ENCODE peak calls at places on chromosomes 12 and 14, in four cellular contexts. H is K562, J is A549, C is endothelial cell of umbilical vein. N is an unnamed sample.
A peak's percentile ranks its signal among the peaks of the same experiment; 100 is the strongest.

GRCh38 chr14:100874411-100875091 is 29.0 kb downstream of the RTL1 start:
- DNase-seq in H (no peak), J (no peak), C (no peak), N (no peak)

GRCh38 chr12:106226884-106227640 is 20.8 kb downstream of the CKAP4 start:
- DNase-seq in H (peak; percentile 57), J (peak; percentile 87), C (peak; percentile 65), N (peak; percentile 69)

GRCh38 chr12:92331383-92331782 is 185.7 kb upstream of the BTG1 start:
- DNase-seq in H (no peak), J (no peak), C (peak; percentile 72), N (no peak)

GRCh38 chr12:131559517-131560516 is 151.1 kb upstream of the SFSWAP start:
- DNase-seq in H (peak; percentile 12), J (no peak), C (no peak), N (peak; percentile 23)

GRCh38 chr14:21852775-21853174 is 179.2 kb upstream of the OR4E1 start:
- DNase-seq in H (no peak), J (no peak), C (no peak), N (no peak)

GRCh38 chr14:52808101-52808500 is 16.7 kb upstream of the GNPNAT1 start:
- DNase-seq in H (no peak), J (no peak), C (no peak), N (no peak)

GRCh38 chr12:124513297-124513867 is 54.0 kb downstream of the NCOR2 start:
- DNase-seq in H (no peak), J (no peak), C (no peak), N (no peak)

GRCh38 chr14:77151245-77151644 is 9.7 kb upstream of the ZDHHC22 start:
- DNase-seq in H (peak; percentile 32), J (peak; percentile 55), C (peak; percentile 34), N (peak; percentile 28)

GRCh38 chr12:76450690-76451089 is 102.5 kb upstream of the BBS10 start:
- DNase-seq in H (peak; percentile 24), J (peak; percentile 59), C (peak; percentile 75), N (no peak)

GRCh38 chr14:106844608-106845285 is 1318.4 kb downstream of the TMEM121 start:
- DNase-seq in H (no peak), J (peak; percentile 53), C (no peak), N (peak; percentile 85)

GRCh38 chr14:22887260-22887989 is 4.4 kb downstream of the REM2 start:
- DNase-seq in H (peak; percentile 89), J (peak; percentile 67), C (no peak), N (peak; percentile 91)

GRCh38 chr12:118190266-118190665 is 54.3 kb downstream of the PEBP1 start:
- DNase-seq in H (no peak), J (no peak), C (peak; percentile 26), N (no peak)

GRCh38 chr12:28543021-28543890 is 353.0 kb downstream of the CCDC91 start:
- DNase-seq in H (peak; percentile 36), J (no peak), C (no peak), N (no peak)

GRCh38 chr12:131217024-131217586 is 263.4 kb downstream of the ADGRD1 start:
- DNase-seq in H (peak; percentile 68), J (no peak), C (no peak), N (no peak)

GRCh38 chr12:102685841-102686240 is 205.5 kb upstream of the IGF1 start:
- DNase-seq in H (no peak), J (no peak), C (no peak), N (no peak)

DNA sequence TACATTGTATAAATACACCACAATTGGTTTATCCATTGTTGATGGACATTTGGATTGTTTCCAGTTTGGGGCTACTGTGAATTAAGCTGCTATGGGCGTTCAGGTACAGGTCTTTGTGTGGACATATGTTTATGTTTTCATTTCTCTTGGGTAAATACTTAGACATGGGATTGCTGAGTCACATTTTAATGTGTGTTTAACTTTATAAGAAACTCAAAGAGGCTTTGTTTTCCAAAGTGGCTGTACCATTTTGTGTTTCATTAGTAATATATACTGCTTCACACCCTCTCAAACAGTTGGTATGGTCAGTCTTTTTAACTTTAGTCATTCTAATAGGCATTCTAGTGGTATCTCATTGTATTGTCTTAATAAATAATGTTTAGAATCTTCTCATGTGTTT is 224.9 kb downstream of the SPTSSA start:
- DNase-seq in H (no peak), J (no peak), C (no peak), N (no peak)
- TF ChIP-seq MAX in H (no peak), J (no peak), C (no peak), N (no peak)

GRCh38 chr12:104423809-104424208 is 32.9 kb upstream of the CHST11 start:
- DNase-seq in H (no peak), J (no peak), C (peak; percentile 44), N (no peak)

GRCh38 chr12:104424955-104425354 is 31.8 kb upstream of the CHST11 start:
- DNase-seq in H (no peak), J (no peak), C (no peak), N (no peak)

GRCh38 chr12:104426926-104427546 is 29.7 kb upstream of the CHST11 start:
- DNase-seq in H (no peak), J (no peak), C (no peak), N (no peak)

GRCh38 chr12:104423273-104423672 is 33.5 kb upstream of the CHST11 start:
- DNase-seq in H (no peak), J (no peak), C (no peak), N (no peak)

DNA sequence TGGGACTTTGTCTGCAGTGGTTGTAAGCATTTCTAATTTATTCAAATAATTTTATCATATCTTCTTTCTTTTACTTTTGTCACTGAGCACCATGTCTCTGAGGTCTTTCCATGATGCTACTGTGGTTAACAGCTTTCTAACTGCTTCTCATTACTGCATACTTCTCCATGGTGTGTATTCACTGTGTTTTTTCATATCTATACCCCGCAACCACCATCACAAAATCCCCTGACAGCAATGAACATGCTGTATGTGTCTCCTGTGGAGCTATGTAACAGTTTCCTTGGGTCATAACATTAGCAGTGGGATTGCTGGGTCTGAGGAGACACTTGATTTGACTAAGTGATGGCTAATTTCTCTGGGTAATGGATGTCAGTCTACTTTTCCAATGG is 29.2 kb upstream of the CHST11 start:
- DNase-seq in H (no peak), J (no peak), C (no peak), N (no peak)
- TF ChIP-seq POLR2A in H (no peak), J (no peak), C (no peak), N (no peak)

DNA sequence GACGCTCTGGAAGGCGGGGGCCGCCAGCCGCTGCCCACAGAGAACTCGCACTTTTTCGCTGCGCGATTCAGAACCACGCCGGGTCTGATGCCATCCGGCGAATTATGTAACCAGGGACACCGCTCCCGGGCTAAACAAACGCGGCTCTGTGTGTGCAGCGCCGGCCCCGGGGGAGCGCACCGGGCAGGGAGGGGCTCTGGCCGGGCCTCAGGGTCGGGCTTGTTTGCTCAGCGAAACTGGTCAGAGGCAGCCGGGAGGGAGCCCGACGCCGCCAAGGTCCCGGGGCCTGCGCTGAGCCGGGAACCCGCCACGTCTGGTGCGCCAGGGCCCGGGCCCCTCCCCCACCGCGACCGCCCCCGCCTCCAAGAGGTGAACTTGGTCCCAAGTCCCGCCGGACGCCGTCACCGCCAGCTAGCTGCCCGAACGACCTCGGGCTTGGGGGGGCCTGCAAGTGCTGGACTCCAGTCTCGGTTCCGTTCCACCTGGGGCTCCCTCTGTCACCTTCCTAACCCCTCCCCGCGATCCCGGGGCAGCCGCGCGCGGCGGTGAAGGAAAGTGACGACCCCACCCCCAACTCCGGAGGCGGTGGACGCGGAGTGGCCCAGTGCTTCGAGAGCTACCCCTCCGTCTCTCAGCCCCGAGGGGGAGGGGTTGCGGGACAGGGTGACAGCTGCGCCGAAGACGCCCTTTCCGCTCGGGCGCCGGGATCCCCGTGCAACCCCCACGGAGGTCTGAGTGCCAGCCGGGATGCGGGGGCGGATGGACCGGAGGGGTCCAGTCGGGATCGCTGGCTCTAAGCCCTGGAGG is 848 bp downstream of the CTDSP2 start:
- DNase-seq in H (peak; percentile 80), J (peak; percentile 55), C (peak; percentile 54), N (peak; percentile 83)
- TF ChIP-seq MYC in H (peak; percentile 7), J (no peak), C (no peak), N (no peak)

DNA sequence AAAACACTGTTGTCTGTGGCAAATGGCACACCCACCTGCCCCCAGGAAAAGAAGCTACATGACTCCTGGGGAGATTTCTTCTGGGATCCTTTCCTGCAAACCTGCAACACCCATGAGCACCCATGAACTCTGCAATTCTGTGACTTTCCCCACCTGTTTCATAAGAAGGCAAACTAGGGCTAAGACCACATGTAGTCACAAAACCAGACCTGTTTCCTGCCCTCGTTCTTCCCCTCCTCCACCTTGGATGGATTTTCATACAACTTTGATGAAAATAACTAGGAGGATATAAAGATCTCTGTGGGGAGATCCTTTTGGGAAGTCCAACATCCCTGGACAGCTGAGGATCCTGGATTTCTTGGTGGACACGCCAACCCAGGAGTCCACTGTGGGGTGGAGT is 1084.7 kb downstream of the BCL11B start:
- DNase-seq in H (no peak), J (no peak), C (no peak), N (no peak)
- TF ChIP-seq MAX in H (no peak), J (no peak), C (no peak), N (no peak)

GRCh38 chr12:12717586-12718381 is 616 bp downstream of the CDKN1B start:
- DNase-seq in H (peak; percentile 44), J (no peak), C (peak; percentile 32), N (peak; percentile 73)
- TF ChIP-seq POLR2A in H (no peak), J (no peak), C (peak; percentile 24), N (no peak)

GRCh38 chr12:71567562-71567961 is 96.1 kb downstream of the ZFC3H1 start:
- DNase-seq in H (peak; percentile 74), J (no peak), C (no peak), N (peak; percentile 15)
- TF ChIP-seq MYC in H (no peak), J (no peak), C (no peak), N (no peak)

DNA sequence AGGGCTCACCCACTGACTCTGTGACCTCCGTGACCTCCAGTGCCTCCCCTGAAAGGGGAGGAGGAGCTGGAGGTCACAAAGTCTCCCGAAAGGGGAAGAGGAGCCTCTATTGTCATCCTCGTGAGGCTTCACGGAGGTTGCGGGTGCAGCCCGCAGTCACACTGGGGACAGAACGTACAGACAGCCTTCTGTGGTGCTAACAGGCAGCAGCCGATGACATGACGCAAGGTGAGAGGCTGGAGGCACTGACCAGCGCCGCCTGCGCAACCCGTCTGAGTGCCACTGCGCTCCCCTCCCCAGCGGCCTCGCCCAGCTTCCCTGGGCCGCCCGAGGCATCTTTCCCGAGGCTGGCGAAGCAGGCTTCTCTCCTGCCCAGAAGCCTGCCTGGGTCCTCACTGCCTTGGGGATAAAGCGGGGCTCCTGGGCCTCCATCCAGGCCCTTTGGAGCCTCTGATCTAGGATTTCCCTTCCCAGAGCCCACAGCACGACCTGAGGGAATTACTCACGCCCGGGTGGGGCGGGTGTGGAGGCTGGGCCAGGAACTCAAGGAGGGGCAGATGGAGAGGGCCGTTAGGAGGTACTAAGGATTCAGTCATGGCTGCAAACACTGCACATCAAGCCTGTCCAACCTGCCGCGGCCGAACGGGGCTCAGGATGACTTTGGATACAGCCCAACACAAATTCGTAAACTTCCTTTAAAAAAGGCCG is 12.3 kb upstream of the LBHD2 start:
- DNase-seq in H (no peak), J (no peak), C (no peak), N (peak; percentile 28)
- TF ChIP-seq MAX in H (no peak), J (peak; percentile 38), C (no peak), N (no peak)

GRCh38 chr12:3076730-3077571 is at the start of gene TSPAN9:
- DNase-seq in H (peak; percentile 51), J (peak; percentile 83), C (peak; percentile 71), N (peak; percentile 30)
- TF ChIP-seq POLR2A in H (no peak), J (peak; percentile 89), C (no peak), N (no peak)

N was measured in NB4.